ENCODE peak calls at places on chromosome 2, in four cellular contexts. N is AG09309, P is MM.1S, J is ovary. W is an unnamed sample.

GRCh38 chr2:197822333-197822732 is 17.9 kb downstream of the PLCL1 start:
- DNase-seq in N (no peak), P (no peak), J (no peak), W (no peak)

GRCh38 chr2:132757002-132757598 is 87.1 kb upstream of the LYPD1 start:
- DNase-seq in N (no peak), P (no peak), J (no peak), W (no peak)

GRCh38 chr2:218798767-218799504 is 17.0 kb downstream of the CYP27A1 start:
- DNase-seq in N (no peak), P (no peak), J (no peak), W (no peak)

GRCh38 chr2:189631849-189632248 is 29.4 kb upstream of the ASNSD1 start:
- DNase-seq in N (no peak), P (no peak), J (no peak), W (peak; percentile 78)

GRCh38 chr2:74429487-74430451 is 8.2 kb downstream of the WDR54 start:
- DNase-seq in N (no peak), P (no peak), J (no peak), W (peak; percentile 47)

GRCh38 chr2:218993345-218994315 is at the start of gene CRYBA2:
- DNase-seq in N (no peak), P (peak; percentile 52), J (no peak), W (no peak)

GRCh38 chr2:99127999-99128398 is 13.5 kb upstream of the C2orf15 start:
- DNase-seq in N (no peak), P (no peak), J (no peak), W (no peak)

GRCh38 chr2:221731432-221731831 is 159.3 kb upstream of the EPHA4 start:
- DNase-seq in N (no peak), P (no peak), J (no peak), W (no peak)

GRCh38 chr2:222024934-222025890 is 273.6 kb downstream of the PAX3 start:
- DNase-seq in N (no peak), P (peak; percentile 21), J (no peak), W (no peak)

GRCh38 chr2:23492337-23492675 is 107.3 kb downstream of the KLHL29 start:
- DNase-seq in N (no peak), P (no peak), J (peak; percentile 8), W (no peak)

GRCh38 chr2:41717883-41718282 is 329.9 kb upstream of the PKDCC start:
- DNase-seq in N (no peak), P (no peak), J (no peak), W (no peak)

GRCh38 chr2:195535911-195536522 is 121.0 kb upstream of the SLC39A10 start:
- DNase-seq in N (no peak), P (peak; percentile 90), J (no peak), W (no peak)

GRCh38 chr2:226439337-226439736 is 360.3 kb downstream of the IRS1 start:
- DNase-seq in N (peak; percentile 67), P (no peak), J (no peak), W (no peak)

GRCh38 chr2:141201161-141201560 is 929.7 kb downstream of the LRP1B start:
- DNase-seq in N (no peak), P (no peak), J (no peak), W (no peak)

GRCh38 chr2:138564586-138565250 is 63.1 kb downstream of the SPOPL start:
- DNase-seq in N (no peak), P (no peak), J (no peak), W (no peak)

GRCh38 chr2:240112914-240113690 is 23.0 kb downstream of the COPS9 start:
- DNase-seq in N (no peak), P (no peak), J (no peak), W (no peak)

GRCh38 chr2:25257032-25257455 is 84.7 kb downstream of the DNMT3A start:
- DNase-seq in N (peak; percentile 27), P (no peak), J (no peak), W (peak; percentile 80)

GRCh38 chr2:234164499-234165409 is 114.3 kb downstream of the SPP2 start:
- DNase-seq in N (no peak), P (no peak), J (no peak), W (no peak)

GRCh38 chr2:23617817-23618216 is 232.8 kb downstream of the KLHL29 start:
- DNase-seq in N (no peak), P (no peak), J (no peak), W (peak; percentile 92)

GRCh38 chr2:205754924-205755321 is 72.6 kb downstream of the NRP2 start:
- DNase-seq in N (no peak), P (no peak), J (peak; percentile 53), W (peak; percentile 67)

GRCh38 chr2:168216351-168217005 is 30.9 kb downstream of the STK39 start:
- DNase-seq in N (no peak), P (no peak), J (no peak), W (no peak)

GRCh38 chr2:222864296-222864695 is 3.5 kb downstream of the ACSL3 start:
- DNase-seq in N (no peak), P (no peak), J (peak; percentile 28), W (no peak)

GRCh38 chr2:10775831-10776230 is 36.8 kb downstream of the PDIA6 start:
- DNase-seq in N (no peak), P (no peak), J (no peak), W (peak; percentile 54)

GRCh38 chr2:8107979-8108378 is 573.9 kb upstream of the ID2 start:
- DNase-seq in N (no peak), P (no peak), J (no peak), W (no peak)

GRCh38 chr2:84694088-84694622 is 177.9 kb downstream of the DNAH6 start:
- DNase-seq in N (no peak), P (no peak), J (no peak), W (no peak)

GRCh38 chr2:241272722-241273551 is 42.5 kb downstream of the HDLBP start:
- DNase-seq in N (peak; percentile 14), P (peak; percentile 37), J (peak; percentile 79), W (peak; percentile 92)

GRCh38 chr2:20611077-20611843 is 39.6 kb downstream of the HS1BP3 start:
- DNase-seq in N (no peak), P (no peak), J (peak; percentile 83), W (peak; percentile 95)

GRCh38 chr2:130928385-130928784 is 91.7 kb downstream of the ARHGEF4 start:
- DNase-seq in N (no peak), P (no peak), J (no peak), W (no peak)

GRCh38 chr2:27020337-27020948 is 12.3 kb upstream of the TMEM214 start:
- DNase-seq in N (no peak), P (no peak), J (peak; percentile 90), W (no peak)

GRCh38 chr2:73324126-73324525 is 30.8 kb upstream of the EGR4 start:
- DNase-seq in N (no peak), P (no peak), J (no peak), W (no peak)

GRCh38 chr2:197675246-197675645 is at the start of gene RFTN2:
- DNase-seq in N (no peak), P (no peak), J (no peak), W (no peak)

GRCh38 chr2:112073875-112074274 is 18.8 kb downstream of the TMEM87B start:
- DNase-seq in N (no peak), P (no peak), J (no peak), W (no peak)

GRCh38 chr2:86512034-86512433 is 51.2 kb downstream of the CHMP3 start:
- DNase-seq in N (no peak), P (no peak), J (no peak), W (no peak)

GRCh38 chr2:14256890-14257289 is 375.6 kb upstream of the LRATD1 start:
- DNase-seq in N (no peak), P (no peak), J (no peak), W (no peak)

GRCh38 chr2:190121971-190122370 is 59.4 kb upstream of the MSTN start:
- DNase-seq in N (no peak), P (peak; percentile 18), J (no peak), W (no peak)

GRCh38 chr2:197674060-197674459 is 1.3 kb downstream of the RFTN2 start:
- DNase-seq in N (no peak), P (no peak), J (no peak), W (no peak)

GRCh38 chr2:239299218-239299939 is 101.4 kb downstream of the HDAC4 start:
- DNase-seq in N (no peak), P (no peak), J (peak; percentile 14), W (peak; percentile 64)

W was measured in sigmoid colon.